ENCODE peak calls at places on chromosome 16, in ten cellular contexts. Q is AG04450, R is neural crest cell, G is HL-60, W is uterus, H is GM12865, U is neural progenitor cell, K is right lobe of liver, V is astrocyte of the cerebellum, J is transverse colon. O is an unnamed sample.

GRCh38 chr16:11669380-11670146 is 1.3 kb downstream of the SNN start:
- DNase-seq in J (peak; percentile 49), R (no peak), Q (no peak), G (peak; percentile 41), H (peak; percentile 72), V (no peak), K (peak; percentile 60), U (no peak), W (no peak), O (peak; percentile 83)

GRCh38 chr16:82655315-82655714 is 28.5 kb downstream of the CDH13 start:
- DNase-seq in H (peak; percentile 84), W (no peak), R (no peak), J (peak; percentile 45), V (peak; percentile 54), U (no peak), G (no peak), K (no peak), Q (peak; percentile 69), O (no peak)

GRCh38 chr16:5903153-5903552 is 805.6 kb upstream of the EEF2KMT start:
- DNase-seq in K (no peak), G (no peak), R (no peak), Q (no peak), H (no peak), V (no peak), U (no peak), W (no peak), J (no peak), O (no peak)

GRCh38 chr16:85649411-85649977 is 36.4 kb downstream of the GSE1 start:
- DNase-seq in R (no peak), V (no peak), H (no peak), Q (no peak), W (no peak), U (no peak), J (no peak), G (no peak), K (no peak), O (no peak)

GRCh38 chr16:50146479-50147435 is 6.3 kb upstream of the TENT4B start:
- DNase-seq in R (no peak), V (no peak), K (peak; percentile 43), J (no peak), Q (no peak), G (no peak), H (no peak), W (no peak), U (no peak), O (no peak)

GRCh38 chr16:86924537-86924936 is 346.2 kb downstream of the FOXL1 start:
- DNase-seq in J (no peak), Q (peak; percentile 85), W (no peak), H (no peak), U (no peak), G (no peak), R (no peak), K (no peak), V (peak; percentile 28), O (no peak)

GRCh38 chr16:84460406-84461028 is 43.9 kb downstream of the MEAK7 start:
- DNase-seq in W (peak; percentile 6), Q (no peak), G (no peak), V (no peak), R (no peak), U (no peak), K (peak; percentile 36), J (no peak), H (no peak), O (peak; percentile 81)

GRCh38 chr16:12257926-12258561 is 281.5 kb downstream of the SNX29 start:
- DNase-seq in J (peak; percentile 77), K (peak; percentile 88), V (no peak), W (no peak), H (no peak), U (peak; percentile 41), G (no peak), Q (no peak), R (no peak), O (no peak)

GRCh38 chr16:85435298-85435697 is 177.8 kb upstream of the GSE1 start:
- DNase-seq in K (no peak), G (no peak), H (no peak), U (peak; percentile 53), W (no peak), Q (no peak), R (no peak), J (no peak), V (no peak), O (no peak)

GRCh38 chr16:46972429-46972970 is 974 bp downstream of the DNAJA2 start:
- DNase-seq in J (no peak), G (no peak), K (no peak), H (peak; percentile 46), R (no peak), V (no peak), U (no peak), Q (no peak), W (no peak), O (no peak)

GRCh38 chr16:84585886-84586285 is 32.0 kb downstream of the COTL1 start:
- DNase-seq in R (peak; percentile 63), J (no peak), H (peak; percentile 65), G (no peak), Q (no peak), V (no peak), U (peak; percentile 88), W (no peak), K (no peak), O (no peak)

GRCh38 chr16:24540575-24541240 is 1.3 kb downstream of the RBBP6 start:
- DNase-seq in V (no peak), W (no peak), R (no peak), Q (no peak), U (peak; percentile 36), K (no peak), H (peak; percentile 51), G (no peak), J (no peak), O (no peak)

GRCh38 chr16:86740817-86741799 is 162.8 kb downstream of the FOXL1 start:
- DNase-seq in J (no peak), W (peak; percentile 22), U (peak; percentile 41), H (no peak), Q (no peak), G (no peak), V (peak; percentile 42), R (peak; percentile 53), K (no peak), O (no peak)

GRCh38 chr16:8712589-8713361 is 38.4 kb downstream of the ABAT start:
- DNase-seq in Q (no peak), K (no peak), U (peak; percentile 78), J (no peak), W (no peak), H (no peak), V (no peak), G (no peak), R (peak; percentile 44), O (no peak)
- TF ChIP-seq CTCF in Q (no peak), K (no peak), U (no peak), J (no peak), W (no peak), H (no peak), V (no peak), G (no peak), R (no peak), O (no peak)

DNA sequence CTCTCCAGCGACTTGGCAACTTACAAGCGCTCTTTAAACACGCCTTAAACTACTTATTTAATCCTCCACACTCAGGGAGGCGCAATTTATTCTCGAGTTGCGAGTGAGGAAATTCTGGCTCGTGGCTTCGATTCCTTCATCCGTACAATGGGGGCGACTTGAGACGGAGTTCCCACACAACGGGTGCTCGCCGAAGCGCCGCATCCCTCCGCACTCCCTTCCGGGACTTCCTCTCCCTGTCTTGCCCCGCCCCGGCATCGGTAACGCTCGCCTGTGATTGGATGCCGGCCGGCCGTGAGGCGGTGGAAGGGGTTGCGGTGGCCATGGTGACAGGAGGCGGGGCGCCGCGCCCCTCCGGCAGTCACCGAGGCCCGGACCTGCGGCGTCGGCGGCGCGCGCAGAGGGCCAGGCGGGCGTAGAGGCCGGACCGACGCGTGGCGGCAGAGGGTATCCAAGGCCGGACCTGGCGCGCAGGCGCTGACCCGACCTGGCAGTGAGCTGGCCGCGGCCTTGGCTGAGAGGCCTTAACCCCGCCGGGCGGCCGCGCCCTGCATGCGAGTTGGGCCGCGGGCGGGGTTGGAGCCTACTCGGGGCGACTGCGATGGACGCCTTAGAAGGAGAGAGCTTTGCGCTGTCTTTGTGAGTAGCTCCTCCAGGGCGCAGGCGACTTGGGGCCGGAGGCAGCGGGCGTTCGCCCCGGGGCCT is at the start of gene ARL2BP:
- DNase-seq in Q (peak; percentile 91), V (peak; percentile 91), W (peak; percentile 98), J (peak; percentile 99), K (peak; percentile 99), R (peak; percentile 95), G (peak; percentile 88), U (peak; percentile 99), H (peak; percentile 99), O (peak; percentile 100)
- TF ChIP-seq CTCF in Q (no peak), V (peak; percentile 8), W (peak; percentile 18), J (no peak), K (peak; percentile 19), R (peak; percentile 18), G (no peak), U (peak; percentile 23), H (no peak), O (peak; percentile 60)

GRCh38 chr16:1346422-1347285 is 5.0 kb downstream of the TSR3 start:
- DNase-seq in J (no peak), U (no peak), H (no peak), V (no peak), K (no peak), W (no peak), R (no peak), G (no peak), Q (no peak), O (no peak)
- TF ChIP-seq CTCF in J (no peak), U (peak; percentile 18), H (no peak), V (no peak), K (no peak), W (no peak), R (no peak), G (no peak), Q (no peak), O (peak; percentile 53)

GRCh38 chr16:27917953-27918352 is 145.6 kb downstream of the GSG1L start:
- DNase-seq in R (no peak), V (no peak), H (no peak), K (no peak), W (no peak), J (no peak), G (no peak), U (no peak), Q (no peak), O (no peak)
- TF ChIP-seq CTCF in R (no peak), V (no peak), H (no peak), K (no peak), W (no peak), J (no peak), G (no peak), U (no peak), Q (no peak), O (no peak)

DNA sequence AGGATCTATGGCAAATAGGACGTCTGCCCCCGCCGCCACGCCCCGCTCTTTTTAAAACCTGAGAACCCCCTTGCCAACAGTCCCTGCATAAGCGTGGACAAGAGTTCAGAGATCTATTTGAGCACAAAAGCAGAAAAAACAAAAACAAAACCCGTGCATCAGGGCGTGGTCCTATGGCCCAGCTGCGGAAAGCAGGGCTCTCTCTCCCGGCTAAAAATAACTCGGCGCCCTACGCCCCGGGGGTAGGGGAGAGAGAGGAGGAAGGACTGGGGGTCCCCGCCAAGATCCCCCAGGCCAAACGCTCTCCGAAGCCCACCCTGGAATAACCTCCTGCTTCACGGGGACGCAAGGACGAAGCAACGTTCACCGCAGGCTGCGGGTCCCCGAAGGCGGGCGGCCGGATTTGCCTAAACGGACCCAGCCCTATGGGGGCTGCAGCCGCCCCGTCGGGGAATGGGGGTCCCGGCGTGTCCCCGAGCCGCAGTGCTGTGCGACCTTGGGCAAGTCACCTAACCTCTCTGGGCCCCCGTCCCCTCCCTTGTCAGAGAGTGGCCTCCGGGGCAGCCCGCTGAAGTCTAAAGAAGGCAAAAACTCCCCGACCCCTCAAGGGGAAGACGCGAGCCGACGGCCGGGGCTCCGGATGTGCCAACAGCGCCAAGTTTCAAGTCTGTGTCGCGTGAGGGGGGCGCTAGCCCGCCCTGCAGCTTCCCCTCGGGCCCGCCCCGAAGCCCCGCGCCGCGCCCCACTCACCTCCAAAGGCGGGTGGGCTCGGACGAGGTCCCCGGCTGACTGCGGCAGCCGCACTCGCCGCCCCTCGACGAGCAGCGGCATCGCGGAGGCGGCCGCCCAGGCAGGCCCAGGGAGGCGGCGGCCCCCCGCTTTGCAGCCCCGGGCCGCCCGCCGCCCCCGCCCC is 477 bp downstream of the NTAN1 start:
- DNase-seq in W (peak; percentile 35), R (peak; percentile 57), J (peak; percentile 69), H (peak; percentile 84), Q (no peak), K (peak; percentile 69), U (peak; percentile 11), G (peak; percentile 51), V (no peak), O (no peak)
- TF ChIP-seq CTCF in W (no peak), R (peak; percentile 22), J (no peak), H (peak; percentile 37), Q (peak; percentile 27), K (no peak), U (peak; percentile 39), G (no peak), V (peak; percentile 6), O (peak; percentile 65)

O was measured in chondrocyte.